ENCODE peak calls at places on chromosome 3, in seven cellular contexts. P is fibroblast of the aortic adventitia; U is amygdala; K is activated naive CD4-positive, alpha-beta T cell; X is midbrain; H is OCI-LY7; V is stomach. Q is an unnamed sample.

GRCh38 chr3:127287840-127288239 is at the start of gene PRR20G:
- DNase-seq in X (no peak), P (no peak), K (no peak), H (no peak), U (no peak), V (no peak), Q (no peak)

GRCh38 chr3:172313671-172314070 is 134.6 kb downstream of the GHSR start:
- DNase-seq in X (no peak), H (no peak), U (no peak), V (no peak), P (no peak), K (no peak), Q (no peak)

GRCh38 chr3:98697225-98697624 is 65.9 kb upstream of the ST3GAL6 start:
- DNase-seq in P (no peak), H (no peak), K (no peak), V (no peak), X (no peak), U (no peak), Q (no peak)

GRCh38 chr3:64117483-64117882 is 94.2 kb upstream of the PSMD6 start:
- DNase-seq in V (no peak), K (no peak), U (no peak), H (no peak), P (no peak), X (no peak), Q (no peak)

GRCh38 chr3:82355228-82355627 is 593.8 kb upstream of the GBE1 start:
- DNase-seq in X (no peak), U (no peak), V (no peak), P (no peak), H (no peak), K (no peak), Q (no peak)

GRCh38 chr3:107992976-107993684 is 97.7 kb downstream of the CD47 start:
- DNase-seq in K (no peak), U (no peak), X (no peak), V (no peak), H (no peak), P (peak), Q (no peak)

GRCh38 chr3:123632161-123632655 is 47.4 kb upstream of the HACD2 start:
- DNase-seq in K (no peak), X (no peak), H (no peak), V (no peak), P (peak), U (no peak), Q (peak)

GRCh38 chr3:151347432-151347831 is 18.1 kb upstream of the P2RY13 start:
- DNase-seq in V (no peak), X (peak), H (no peak), K (no peak), P (no peak), U (no peak), Q (no peak)

GRCh38 chr3:38111696-38112377 is 25.1 kb downstream of the ACAA1 start:
- DNase-seq in H (no peak), U (no peak), P (no peak), V (peak), X (no peak), K (no peak), Q (no peak)

GRCh38 chr3:149969945-149970715 is 565 bp downstream of the PFN2 start:
- DNase-seq in V (peak), U (peak), K (peak), X (peak), P (peak), H (peak), Q (peak)

GRCh38 chr3:18900994-18901393 is 247.3 kb upstream of the KCNH8 start:
- DNase-seq in X (no peak), H (peak), K (no peak), V (no peak), P (no peak), U (no peak), Q (no peak)

GRCh38 chr3:58630081-58630709 is 36.4 kb downstream of the FAM3D start:
- DNase-seq in V (peak), H (peak), X (peak), P (peak), K (peak), U (peak), Q (peak)

GRCh38 chr3:169545606-169546005 is 117.9 kb downstream of the MECOM start:
- DNase-seq in U (no peak), H (no peak), V (no peak), X (no peak), K (no peak), P (no peak), Q (no peak)

GRCh38 chr3:27568393-27568792 is 84.2 kb upstream of the SLC4A7 start:
- DNase-seq in K (no peak), U (peak), X (peak), H (no peak), P (peak), V (peak), Q (peak)

GRCh38 chr3:32822609-32823498 is 5.1 kb downstream of the TRIM71 start:
- DNase-seq in X (no peak), U (no peak), K (no peak), V (no peak), P (no peak), H (no peak), Q (no peak)

GRCh38 chr3:132563409-132564074 is 33.5 kb upstream of the ACKR4 start:
- DNase-seq in X (no peak), H (peak), P (peak), U (no peak), K (no peak), V (no peak), Q (no peak)

GRCh38 chr3:32245200-32245599 is 6.7 kb downstream of the CMTM8 start:
- DNase-seq in H (no peak), X (no peak), U (no peak), V (no peak), P (no peak), K (no peak), Q (no peak)

GRCh38 chr3:177195242-177195940 is 1.9 kb downstream of the TBL1XR1 start:
- DNase-seq in V (no peak), U (no peak), K (no peak), X (peak), P (peak), H (peak), Q (no peak)

GRCh38 chr3:182979719-182980191 is 583 bp downstream of the DCUN1D1 start:
- DNase-seq in K (peak), U (no peak), V (no peak), P (no peak), X (peak), H (peak), Q (no peak)

GRCh38 chr3:69433016-69433937 is 47.4 kb upstream of the FRMD4B start:
- DNase-seq in U (no peak), V (no peak), P (no peak), H (no peak), K (no peak), X (no peak), Q (peak)

GRCh38 chr3:178451799-178452198 is 84.4 kb upstream of the KCNMB2 start:
- DNase-seq in K (no peak), X (no peak), P (no peak), U (no peak), H (no peak), V (no peak), Q (no peak)

GRCh38 chr3:134249935-134250716 is 533 bp downstream of the RYK start:
- DNase-seq in P (peak), U (peak), H (peak), K (no peak), V (peak), X (peak), Q (peak)

GRCh38 chr3:143183668-143183970 is 64.0 kb downstream of the CHST2 start:
- DNase-seq in H (no peak), P (no peak), U (no peak), V (no peak), K (no peak), X (no peak), Q (no peak)

GRCh38 chr3:49805884-49806701 is 3.0 kb downstream of the INKA1 start:
- DNase-seq in V (no peak), H (peak), X (peak), U (no peak), P (no peak), K (no peak), Q (no peak)

GRCh38 chr3:46629571-46630517 is 17.5 kb downstream of the FAM240A start:
- DNase-seq in V (peak), P (peak), U (peak), K (peak), H (peak), X (peak), Q (peak)

GRCh38 chr3:122944671-122945151 is 82.9 kb downstream of the SEMA5B start:
- DNase-seq in P (peak), K (no peak), U (no peak), H (no peak), X (no peak), V (no peak), Q (no peak)

GRCh38 chr3:103919327-103919726 is 1447.4 kb upstream of the ALCAM start:
- DNase-seq in H (no peak), U (no peak), X (no peak), V (no peak), P (no peak), K (no peak), Q (no peak)

GRCh38 chr3:170470063-170471006 is 51.7 kb downstream of the CLDN11 start:
- DNase-seq in P (peak), H (no peak), V (no peak), X (peak), U (peak), K (no peak), Q (no peak)

GRCh38 chr3:119700269-119700919 is 2.4 kb upstream of the CFAP91 start:
- DNase-seq in V (no peak), K (no peak), U (no peak), P (peak), X (no peak), H (no peak), Q (no peak)

GRCh38 chr3:133464573-133464972 is 64.7 kb downstream of the BFSP2 start:
- DNase-seq in P (peak), V (no peak), H (peak), K (no peak), X (no peak), U (no peak), Q (no peak)

GRCh38 chr3:141414141-141414689 is 45.9 kb downstream of the ZBTB38 start:
- DNase-seq in X (no peak), V (no peak), U (no peak), P (peak), H (no peak), K (no peak), Q (no peak)

GRCh38 chr3:195032106-195032759 is 238.7 kb downstream of the XXYLT1 start:
- DNase-seq in X (no peak), H (no peak), K (no peak), V (no peak), P (no peak), U (no peak), Q (no peak)

GRCh38 chr3:79019924-79020173 is 747.9 kb downstream of the ROBO1 start:
- DNase-seq in K (no peak), P (no peak), H (no peak), U (no peak), X (no peak), V (no peak), Q (no peak)

GRCh38 chr3:186530415-186530814 is 13.8 kb downstream of the CRYGS start:
- DNase-seq in X (no peak), P (no peak), U (no peak), H (peak), V (no peak), K (no peak), Q (no peak)

GRCh38 chr3:196192036-196193001 is 18.9 kb downstream of the ZDHHC19 start:
- DNase-seq in U (no peak), X (no peak), P (no peak), H (peak), K (no peak), V (peak), Q (no peak)

GRCh38 chr3:126121632-126122031 is 37.7 kb upstream of the SLC41A3 start:
- DNase-seq in H (no peak), P (no peak), X (no peak), K (no peak), U (no peak), V (peak), Q (no peak)

GRCh38 chr3:66413151-66413751 is 87.6 kb downstream of the LRIG1 start:
- DNase-seq in V (peak), P (peak), H (no peak), U (no peak), X (no peak), K (no peak), Q (no peak)

GRCh38 chr3:104750581-104750980 is 616.1 kb upstream of the ALCAM start:
- DNase-seq in V (no peak), K (no peak), U (no peak), H (no peak), P (no peak), X (no peak), Q (no peak)

GRCh38 chr3:170258105-170258487 is 35.9 kb downstream of the PRKCI start:
- DNase-seq in P (no peak), X (no peak), V (no peak), H (no peak), U (no peak), K (no peak), Q (no peak)

Q was measured in ureter.